ENCODE peak calls at places on chromosomes 3 and 15, in six cellular contexts. T is GM20000, S is AG09309, M is heart right ventricle, F is heart left ventricle, K is colonic mucosa. J is an unnamed sample.

GRCh38 chr3:15858547-15859506 is 61.0 kb upstream of the ANKRD28 start:
- DNase-seq in M (peak; percentile 36), S (no peak), F (peak; percentile 69), T (peak; percentile 81), K (peak; percentile 82), J (peak; percentile 66)

GRCh38 chr3:49568965-49569364 is 14.7 kb downstream of the BSN start:
- DNase-seq in M (no peak), T (no peak), K (no peak), F (no peak), S (no peak), J (no peak)

GRCh38 chr3:158801200-158801599 is 654 bp upstream of the MFSD1 start:
- DNase-seq in S (no peak), T (peak; percentile 11), F (no peak), M (no peak), K (peak; percentile 59), J (no peak)

GRCh38 chr3:101725192-101725889 is 927 bp downstream of the CEP97 start:
- DNase-seq in S (no peak), F (peak; percentile 70), M (peak; percentile 22), T (peak; percentile 26), K (peak; percentile 55), J (peak; percentile 33)

GRCh38 chr3:111936191-111936841 is 42.5 kb upstream of the ABHD10 start:
- DNase-seq in T (no peak), M (no peak), K (no peak), S (peak; percentile 74), F (no peak), J (no peak)

GRCh38 chr3:124916837-124917409 is 17.6 kb downstream of the MUC13 start:
- DNase-seq in F (no peak), K (no peak), S (no peak), T (no peak), M (no peak), J (no peak)

GRCh38 chr3:126147147-126147931 is 33.0 kb downstream of the ALDH1L1 start:
- DNase-seq in T (no peak), M (peak; percentile 3), K (peak; percentile 9), S (no peak), F (peak; percentile 35), J (no peak)

GRCh38 chr15:100929641-100930042 is 10.5 kb downstream of the LRRK1 start:
- DNase-seq in K (no peak), T (no peak), M (no peak), F (no peak), S (no peak), J (no peak)

GRCh38 chr3:56673781-56674457 is 9.1 kb downstream of the TASOR start:
- DNase-seq in F (no peak), S (no peak), K (no peak), T (no peak), M (no peak), J (no peak)

GRCh38 chr3:13313813-13314212 is 106.3 kb downstream of the NUP210 start:
- DNase-seq in T (no peak), M (no peak), K (no peak), S (no peak), F (peak; percentile 12), J (no peak)

GRCh38 chr3:33750216-33750558 is 32.1 kb upstream of the CLASP2 start:
- DNase-seq in S (no peak), F (no peak), K (no peak), M (no peak), T (no peak), J (no peak)

GRCh38 chr3:134659391-134660045 is 8.7 kb upstream of the KY start:
- DNase-seq in M (no peak), S (no peak), T (no peak), K (no peak), F (no peak), J (no peak)

GRCh38 chr3:128334086-128334650 is 132.5 kb downstream of the DNAJB8 start:
- DNase-seq in K (no peak), S (no peak), T (no peak), M (no peak), F (no peak), J (no peak)

GRCh38 chr3:8212794-8213193 is 288.8 kb upstream of the LMCD1 start:
- DNase-seq in K (no peak), T (no peak), F (no peak), M (no peak), S (no peak), J (no peak)

GRCh38 chr15:48250640-48251076 is 44.6 kb downstream of the SLC12A1 start:
- DNase-seq in K (peak; percentile 20), S (peak; percentile 55), M (no peak), F (no peak), T (peak; percentile 51), J (no peak)

GRCh38 chr15:65611888-65612615 is 1.1 kb upstream of the INTS14 start:
- DNase-seq in M (no peak), F (no peak), K (no peak), S (no peak), T (peak; percentile 14), J (no peak)

GRCh38 chr3:632571-633170 is 436.1 kb downstream of the CHL1 start:
- DNase-seq in F (no peak), K (peak; percentile 50), M (no peak), T (peak; percentile 26), S (peak; percentile 0), J (no peak)

GRCh38 chr3:46924921-46925584 is 47.5 kb downstream of the PTH1R start:
- DNase-seq in M (no peak), S (no peak), K (no peak), T (no peak), F (peak; percentile 53), J (no peak)

GRCh38 chr3:150407818-150408231 is 273 bp upstream of the TSC22D2 start:
- DNase-seq in T (no peak), K (peak; percentile 98), M (peak; percentile 98), F (no peak), S (no peak), J (no peak)

GRCh38 chr3:88219138-88219792 is 69.5 kb downstream of the C3orf38 start:
- DNase-seq in S (peak; percentile 18), F (no peak), M (no peak), T (peak; percentile 57), K (peak; percentile 41), J (no peak)

GRCh38 chr3:69772152-69772867 is 33.0 kb downstream of the MITF start:
- DNase-seq in F (no peak), M (no peak), T (no peak), S (no peak), K (no peak), J (no peak)

GRCh38 chr3:165895919-165896318 is 58.7 kb upstream of the BCHE start:
- DNase-seq in T (no peak), F (no peak), K (no peak), S (no peak), M (no peak), J (no peak)

GRCh38 chr15:58293622-58294550 is 137.9 kb upstream of the LIPC start:
- DNase-seq in T (no peak), K (peak; percentile 41), M (no peak), S (no peak), F (no peak), J (no peak)

GRCh38 chr15:27454281-27455060 is 483.5 kb downstream of the GABRG3 start:
- DNase-seq in S (no peak), T (no peak), M (no peak), K (no peak), F (no peak), J (no peak)

GRCh38 chr3:196985954-196986885 is 17.6 kb upstream of the PIGZ start:
- DNase-seq in F (no peak), S (no peak), K (no peak), M (no peak), T (no peak), J (no peak)
- TF ChIP-seq CTCF in F (no peak), S (no peak), K (no peak), M (no peak), T (no peak), J (no peak)

GRCh38 chr15:89332446-89332845 is 2.2 kb downstream of the POLG start:
- DNase-seq in F (no peak), M (no peak), T (peak; percentile 44), K (no peak), S (no peak), J (no peak)
- TF ChIP-seq CTCF in F (peak; percentile 26), M (peak; percentile 15), T (no peak), K (peak; percentile 15), S (peak; percentile 42), J (no peak)

GRCh38 chr15:70632981-70633380 is 130.4 kb downstream of the UACA start:
- DNase-seq in F (no peak), S (no peak), K (no peak), T (no peak), M (no peak), J (no peak)

GRCh38 chr15:70635895-70636294 is 127.5 kb downstream of the UACA start:
- DNase-seq in S (no peak), K (no peak), T (no peak), M (no peak), F (no peak), J (no peak)

GRCh38 chr15:70633394-70633793 is 130.0 kb downstream of the UACA start:
- DNase-seq in S (no peak), K (no peak), M (peak; percentile 19), F (no peak), T (no peak), J (no peak)

GRCh38 chr15:70632079-70632850 is 131.1 kb downstream of the UACA start:
- DNase-seq in S (no peak), K (no peak), M (no peak), T (no peak), F (no peak), J (no peak)

DNA sequence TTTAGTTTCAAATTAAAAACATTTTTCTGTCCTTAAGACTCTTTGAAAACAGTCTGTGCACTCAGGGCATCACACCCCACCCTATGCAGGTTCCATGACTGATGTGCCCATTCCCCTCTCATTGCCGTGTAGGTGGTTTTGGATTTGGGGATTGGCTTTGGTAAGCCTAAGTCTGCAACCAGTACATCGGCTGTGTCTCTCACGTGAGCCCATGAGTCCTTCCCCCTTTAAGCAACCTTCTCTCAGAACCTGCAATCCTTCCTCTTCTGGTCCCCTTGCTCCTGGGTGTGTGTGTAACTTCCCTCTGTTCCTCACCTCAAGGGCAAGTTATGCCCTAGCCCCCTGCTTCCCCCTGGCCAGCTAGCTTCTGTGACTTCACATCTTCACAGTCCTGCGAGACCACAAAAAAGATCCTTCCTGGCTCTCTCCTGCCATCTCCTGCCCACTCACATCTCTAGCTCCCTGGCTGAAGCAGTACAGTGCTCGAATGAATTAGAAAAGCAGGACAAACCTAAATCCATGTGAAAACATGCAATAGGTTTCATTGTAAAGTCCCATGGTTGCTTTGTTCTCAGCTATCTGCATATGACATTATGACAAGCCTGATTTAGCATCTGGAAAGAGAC is 126.7 kb downstream of the UACA start:
- DNase-seq in S (no peak), F (no peak), M (no peak), K (no peak), T (no peak), J (no peak)
- TF ChIP-seq CTCF in S (peak; percentile 22), F (peak; percentile 18), M (peak; percentile 43), K (no peak), T (no peak), J (no peak)

GRCh38 chr3:182911782-182912111 is 68.6 kb downstream of the DCUN1D1 start:
- DNase-seq in S (no peak), T (no peak), M (no peak), K (no peak), F (no peak), J (no peak)

GRCh38 chr3:182908471-182908870 is 71.9 kb downstream of the DCUN1D1 start:
- DNase-seq in S (no peak), F (no peak), M (no peak), K (no peak), T (no peak), J (no peak)

GRCh38 chr3:182912476-182912875 is 67.9 kb downstream of the DCUN1D1 start:
- DNase-seq in T (no peak), K (no peak), F (no peak), S (no peak), M (no peak), J (no peak)

GRCh38 chr3:182910939-182911781 is 69.2 kb downstream of the DCUN1D1 start:
- DNase-seq in T (no peak), S (no peak), M (no peak), K (no peak), F (no peak), J (no peak)

GRCh38 chr3:182909318-182910040 is 70.9 kb downstream of the DCUN1D1 start:
- DNase-seq in T (peak; percentile 22), S (no peak), F (no peak), M (no peak), K (no peak), J (no peak)
- TF ChIP-seq CTCF in T (no peak), S (peak; percentile 44), F (peak; percentile 27), M (peak; percentile 58), K (peak; percentile 32), J (no peak)

J was measured in activated B cell treated with CpG ODN at 0.5 μM for 24 hours.